ENCODE peak calls at places on chromosomes 2 and 18, in six cellular contexts. G is activated naive CD4-positive, alpha-beta T cell; H is NCI-H2029; N is mammary epithelial cell; E is NAMALWA; Y is heart left ventricle. X is an unnamed sample.

GRCh38 chr2:233360771-233361176 is 6.5 kb downstream of the DGKD start:
- DNase-seq in G (no peak), H (no peak), N (no peak), E (no peak), Y (no peak), X (no peak)

GRCh38 chr18:27894746-27895145 is 282.2 kb downstream of the CDH2 start:
- DNase-seq in G (no peak), H (no peak), N (no peak), E (no peak), Y (no peak), X (no peak)

GRCh38 chr2:212683346-212683745 is 144.7 kb upstream of the ERBB4 start:
- DNase-seq in G (no peak), H (no peak), N (peak), E (no peak), Y (no peak), X (no peak)

GRCh38 chr2:128416781-128417180 is 98.1 kb upstream of the HS6ST1 start:
- DNase-seq in G (no peak), H (no peak), N (no peak), E (no peak), Y (peak), X (no peak)

GRCh38 chr2:70043252-70043875 is 43.9 kb upstream of the PCBP1 start:
- DNase-seq in G (no peak), H (no peak), N (no peak), E (no peak), Y (no peak), X (no peak)

GRCh38 chr2:55175254-55176093 is 56.6 kb downstream of the CLHC1 start:
- DNase-seq in G (no peak), H (peak), N (peak), E (peak), Y (no peak), X (peak)

GRCh38 chr2:146079216-146079615 is 1559.3 kb upstream of the ZEB2 start:
- DNase-seq in G (no peak), H (no peak), N (peak), E (no peak), Y (no peak), X (no peak)

GRCh38 chr18:58202406-58202730 is 158.3 kb downstream of the NEDD4L start:
- DNase-seq in G (no peak), H (peak), N (peak), E (no peak), Y (no peak), X (no peak)

GRCh38 chr2:197804758-197805597 is 585 bp downstream of the PLCL1 start:
- DNase-seq in G (peak), H (no peak), N (no peak), E (no peak), Y (peak), X (peak)

GRCh38 chr2:1655461-1655860 is 88.9 kb downstream of the PXDN start:
- DNase-seq in G (no peak), H (no peak), N (no peak), E (no peak), Y (no peak), X (no peak)

GRCh38 chr2:227578642-227579041 is 20.1 kb upstream of the SCYGR2 start:
- DNase-seq in G (no peak), H (no peak), N (no peak), E (no peak), Y (no peak), X (no peak)

GRCh38 chr18:58820251-58820650 is 44.4 kb upstream of the ZNF532 start:
- DNase-seq in G (no peak), H (no peak), N (no peak), E (no peak), Y (no peak), X (no peak)

GRCh38 chr2:8679827-8680731 is 1.8 kb upstream of the ID2 start:
- DNase-seq in G (no peak), H (peak), N (no peak), E (peak), Y (peak), X (peak)

GRCh38 chr2:14909795-14910194 is 277.3 kb downstream of the LRATD1 start:
- DNase-seq in G (no peak), H (no peak), N (no peak), E (no peak), Y (no peak), X (no peak)

GRCh38 chr2:143481728-143482127 is 352.5 kb downstream of the ARHGAP15 start:
- DNase-seq in G (no peak), H (no peak), N (no peak), E (no peak), Y (no peak), X (no peak)

GRCh38 chr2:107721178-107721577 is 105.5 kb upstream of the RGPD4 start:
- DNase-seq in G (no peak), H (no peak), N (peak), E (no peak), Y (no peak), X (no peak)

GRCh38 chr2:241788572-241788971 is 11.9 kb downstream of the GAL3ST2 start:
- DNase-seq in G (no peak), H (no peak), N (peak), E (peak), Y (no peak), X (no peak)

GRCh38 chr2:43157506-43158232 is 68.7 kb downstream of the ZFP36L2 start:
- DNase-seq in G (no peak), H (no peak), N (peak), E (no peak), Y (no peak), X (no peak)

GRCh38 chr2:28430790-28431418 is 38.2 kb downstream of the FOSL2 start:
- DNase-seq in G (no peak), H (no peak), N (no peak), E (no peak), Y (no peak), X (no peak)

GRCh38 chr18:55038162-55038561 is 78.9 kb upstream of the CCDC68 start:
- DNase-seq in G (no peak), H (no peak), N (peak), E (no peak), Y (no peak), X (no peak)

GRCh38 chr2:5188636-5189035 is 503.5 kb upstream of the SOX11 start:
- DNase-seq in G (no peak), H (no peak), N (peak), E (no peak), Y (no peak), X (no peak)

GRCh38 chr2:225937625-225938024 is 538.1 kb downstream of the NYAP2 start:
- DNase-seq in G (no peak), H (no peak), N (peak), E (peak), Y (no peak), X (no peak)

GRCh38 chr18:27008575-27008974 is 143.1 kb upstream of the AQP4 start:
- DNase-seq in G (no peak), H (no peak), N (no peak), E (no peak), Y (no peak), X (no peak)

GRCh38 chr2:9380702-9381628 is 42.4 kb downstream of the ITGB1BP1 start:
- DNase-seq in G (no peak), H (no peak), N (peak), E (no peak), Y (no peak), X (no peak)

GRCh38 chr18:36249392-36249791 is 48.1 kb upstream of the FHOD3 start:
- DNase-seq in G (no peak), H (no peak), N (no peak), E (no peak), Y (no peak), X (no peak)

GRCh38 chr2:65319674-65320041 is 92.0 kb downstream of the ACTR2 start:
- DNase-seq in G (no peak), H (no peak), N (no peak), E (no peak), Y (no peak), X (no peak)

GRCh38 chr2:182625814-182626213 is 90.2 kb upstream of the DNAJC10 start:
- DNase-seq in G (no peak), H (peak), N (no peak), E (no peak), Y (no peak), X (no peak)

GRCh38 chr2:240896394-240896793 is 438 bp upstream of the MAB21L4 start:
- DNase-seq in G (no peak), H (no peak), N (no peak), E (no peak), Y (no peak), X (no peak)

GRCh38 chr2:196459539-196459938 is 180.0 kb upstream of the CCDC150 start:
- DNase-seq in G (no peak), H (no peak), N (peak), E (no peak), Y (no peak), X (no peak)

GRCh38 chr2:64260817-64261216 is 116.6 kb upstream of the PELI1 start:
- DNase-seq in G (no peak), H (no peak), N (no peak), E (peak), Y (peak), X (peak)

GRCh38 chr2:60234274-60234976 is 319.0 kb downstream of the BCL11A start:
- DNase-seq in G (no peak), H (no peak), N (peak), E (no peak), Y (no peak), X (no peak)

GRCh38 chr2:108998911-108999310 is 9.9 kb upstream of the EDAR start:
- DNase-seq in G (no peak), H (no peak), N (no peak), E (no peak), Y (no peak), X (no peak)